ENCODE peak calls at places on chromosomes 2 and 18, in nine cellular contexts. G, T, V, X, Y, K, Q, J and O are unnamed samples.

GRCh38 chr2:233789554-233789953 is 11.4 kb downstream of the MROH2A start:
- DNase-seq in G (no peak), T (no peak), V (no peak), X (no peak), Y (peak), K (no peak), Q (no peak), J (no peak), O (no peak)

GRCh38 chr2:160429248-160430000 is 64.2 kb downstream of the RBMS1 start:
- DNase-seq in G (peak), T (no peak), V (no peak), X (peak), Y (no peak), K (peak), Q (no peak), J (no peak), O (no peak)

GRCh38 chr2:231666171-231667095 is 41.9 kb upstream of the PTMA start:
- DNase-seq in G (peak), T (peak), V (peak), X (peak), Y (peak), K (peak), Q (peak), J (no peak), O (peak)

GRCh38 chr2:101846973-101847372 is 144.8 kb upstream of the IL1R2 start:
- DNase-seq in G (no peak), T (no peak), V (no peak), X (no peak), Y (no peak), K (no peak), Q (no peak), J (no peak), O (no peak)

GRCh38 chr2:109270758-109271305 is 141.8 kb downstream of the SH3RF3 start:
- DNase-seq in G (no peak), T (no peak), V (no peak), X (no peak), Y (no peak), K (no peak), Q (peak), J (no peak), O (no peak)

GRCh38 chr18:68916734-68917133 is 118.9 kb downstream of the CCDC102B start:
- DNase-seq in G (no peak), T (no peak), V (no peak), X (no peak), Y (no peak), K (peak), Q (no peak), J (no peak), O (no peak)

GRCh38 chr2:56380861-56381260 is 197.1 kb downstream of the CCDC85A start:
- DNase-seq in G (no peak), T (no peak), V (no peak), X (no peak), Y (no peak), K (no peak), Q (no peak), J (no peak), O (no peak)

GRCh38 chr18:13608791-13609552 is 117.4 kb downstream of the FAM210A start:
- DNase-seq in G (no peak), T (no peak), V (no peak), X (no peak), Y (no peak), K (no peak), Q (peak), J (no peak), O (no peak)

GRCh38 chr2:236352761-236353593 is 88.8 kb upstream of the ASB18 start:
- DNase-seq in G (peak), T (no peak), V (no peak), X (no peak), Y (no peak), K (no peak), Q (no peak), J (no peak), O (no peak)

GRCh38 chr18:76169733-76170132 is 325.3 kb downstream of the ZNF516 start:
- DNase-seq in G (peak), T (no peak), V (no peak), X (no peak), Y (no peak), K (no peak), Q (no peak), J (no peak), O (no peak)

GRCh38 chr18:49717617-49718016 is 95.7 kb downstream of the ACAA2 start:
- DNase-seq in G (no peak), T (no peak), V (no peak), X (no peak), Y (no peak), K (no peak), Q (no peak), J (no peak), O (no peak)

GRCh38 chr2:81266106-81266505 is 961.6 kb upstream of the LRRTM1 start:
- DNase-seq in G (peak), T (no peak), V (no peak), X (no peak), Y (peak), K (peak), Q (no peak), J (no peak), O (no peak)

GRCh38 chr2:102968375-102968774 is 206.5 kb downstream of the TMEM182 start:
- DNase-seq in G (no peak), T (no peak), V (no peak), X (no peak), Y (no peak), K (no peak), Q (no peak), J (no peak), O (no peak)

GRCh38 chr2:157055660-157056199 is 201.8 kb upstream of the GALNT5 start:
- DNase-seq in G (peak), T (no peak), V (no peak), X (no peak), Y (no peak), K (peak), Q (no peak), J (no peak), O (no peak)

GRCh38 chr18:8701546-8702118 is 3.7 kb upstream of the MTCL1 start:
- DNase-seq in G (no peak), T (no peak), V (no peak), X (no peak), Y (no peak), K (peak), Q (peak), J (no peak), O (peak)

GRCh38 chr2:177234267-177234666 is 21.7 kb downstream of the HNRNPA3 start:
- DNase-seq in G (no peak), T (no peak), V (no peak), X (no peak), Y (no peak), K (no peak), Q (no peak), J (no peak), O (no peak)

GRCh38 chr2:164495491-164496223 is 125.6 kb downstream of the GRB14 start:
- DNase-seq in G (peak), T (no peak), V (no peak), X (no peak), Y (no peak), K (peak), Q (no peak), J (no peak), O (no peak)

GRCh38 chr2:215277942-215278341 is 33.9 kb upstream of the ATIC start:
- DNase-seq in G (peak), T (no peak), V (no peak), X (no peak), Y (no peak), K (no peak), Q (peak), J (no peak), O (no peak)

GRCh38 chr2:10864888-10865551 is 46.7 kb upstream of the KCNF1 start:
- DNase-seq in G (no peak), T (no peak), V (peak), X (no peak), Y (no peak), K (no peak), Q (no peak), J (peak), O (no peak)

DNA sequence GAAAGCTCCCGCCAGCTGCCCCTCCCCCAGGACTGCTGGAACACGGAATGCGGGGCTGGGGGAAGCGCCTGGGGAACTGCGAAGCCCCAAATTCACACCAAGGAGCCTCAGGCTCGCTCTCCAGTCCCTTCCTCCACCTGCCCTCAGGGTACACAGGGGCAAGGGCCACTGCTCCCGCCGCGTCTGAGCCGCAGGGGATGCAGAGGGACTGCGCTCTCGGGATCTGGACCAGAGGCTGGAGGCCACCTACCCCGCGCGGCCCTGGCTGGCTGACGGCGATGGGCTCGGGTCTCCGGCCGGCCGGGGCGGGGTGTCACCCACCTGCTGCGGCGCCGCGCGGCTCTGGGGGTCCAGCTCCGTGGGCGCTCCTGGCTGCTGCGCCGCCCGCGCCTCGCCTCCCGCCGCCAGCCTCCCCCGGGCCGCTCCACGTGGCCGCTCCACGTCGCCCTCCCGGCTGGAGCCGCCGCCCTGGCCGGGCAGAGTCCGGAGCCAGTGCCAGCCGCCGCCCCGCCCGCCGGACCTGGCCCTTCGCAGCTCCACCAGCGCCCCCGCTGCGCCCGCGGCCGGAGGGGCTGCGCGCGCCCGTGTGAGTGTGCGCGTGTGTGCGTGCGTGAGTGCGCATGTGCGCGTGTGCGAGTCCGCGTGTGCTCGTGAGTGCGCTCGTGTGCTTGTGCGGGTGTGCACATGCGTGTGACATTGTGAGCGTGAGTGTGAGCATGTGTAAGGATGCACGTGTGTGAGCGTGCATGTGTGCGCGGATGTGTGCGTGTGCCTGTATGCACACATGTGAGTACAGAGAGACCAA is at the start of gene CGREF1:
- DNase-seq in G (no peak), T (no peak), V (no peak), X (peak), Y (peak), K (no peak), Q (no peak), J (peak), O (no peak)
- TF ChIP-seq POLR2AphosphoS5 in G (no peak), T (no peak), V (no peak), X (peak), Y (no peak), K (no peak), Q (no peak), J (no peak), O (no peak)

GRCh38 chr2:43461461-43462073 is 134.3 kb downstream of the THADA start:
- DNase-seq in G (no peak), T (no peak), V (peak), X (no peak), Y (no peak), K (no peak), Q (no peak), J (peak), O (no peak)
- TF ChIP-seq POLR2AphosphoS5 in G (no peak), T (no peak), V (no peak), X (no peak), Y (no peak), K (no peak), Q (no peak), J (no peak), O (no peak)

DNA sequence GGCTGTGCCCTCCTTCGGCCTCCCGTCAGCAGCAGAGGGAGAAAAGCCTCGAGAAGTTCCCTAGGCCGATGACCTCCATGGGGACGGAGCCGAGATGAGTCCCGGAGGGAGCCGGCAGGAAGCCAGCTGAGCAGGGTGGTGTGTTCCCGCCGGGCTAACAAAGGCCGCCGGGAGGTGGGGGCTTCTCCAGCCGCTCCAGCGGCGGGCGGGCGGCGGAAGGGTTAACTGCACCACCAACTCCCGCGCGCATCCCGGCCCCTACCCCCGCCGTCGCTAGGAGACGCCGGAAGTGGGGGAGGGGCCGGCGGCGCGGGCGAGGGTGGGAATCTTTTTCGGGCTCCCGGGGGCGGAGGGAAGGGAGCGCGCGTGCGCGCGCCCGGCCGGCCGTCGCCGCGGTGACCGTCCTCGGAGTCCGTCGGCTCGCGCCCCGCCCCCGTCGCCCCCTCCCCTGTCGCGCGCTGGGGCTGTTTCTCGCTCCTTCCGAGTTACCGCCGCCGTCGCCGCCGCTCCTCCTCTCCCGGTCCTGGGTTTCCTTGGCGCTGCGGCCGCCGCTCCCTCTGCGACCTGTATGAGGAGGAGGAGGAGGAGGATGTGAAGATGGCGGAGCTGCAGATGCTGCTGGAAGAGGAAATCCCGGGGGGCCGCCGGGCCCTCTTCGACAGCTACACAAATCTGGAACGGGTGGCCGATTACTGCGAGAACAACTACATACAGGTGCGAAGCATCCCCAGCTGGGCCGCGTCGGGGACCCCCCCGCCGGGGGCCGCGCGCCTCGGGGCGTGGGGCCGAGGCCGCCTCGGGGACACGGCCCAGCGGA is at the start of gene ABI2:
- DNase-seq in G (peak), T (peak), V (peak), X (peak), Y (peak), K (peak), Q (peak), J (peak), O (peak)
- TF ChIP-seq POLR2AphosphoS5 in G (no peak), T (no peak), V (peak), X (no peak), Y (peak), K (peak), Q (peak), J (no peak), O (peak)

DNA sequence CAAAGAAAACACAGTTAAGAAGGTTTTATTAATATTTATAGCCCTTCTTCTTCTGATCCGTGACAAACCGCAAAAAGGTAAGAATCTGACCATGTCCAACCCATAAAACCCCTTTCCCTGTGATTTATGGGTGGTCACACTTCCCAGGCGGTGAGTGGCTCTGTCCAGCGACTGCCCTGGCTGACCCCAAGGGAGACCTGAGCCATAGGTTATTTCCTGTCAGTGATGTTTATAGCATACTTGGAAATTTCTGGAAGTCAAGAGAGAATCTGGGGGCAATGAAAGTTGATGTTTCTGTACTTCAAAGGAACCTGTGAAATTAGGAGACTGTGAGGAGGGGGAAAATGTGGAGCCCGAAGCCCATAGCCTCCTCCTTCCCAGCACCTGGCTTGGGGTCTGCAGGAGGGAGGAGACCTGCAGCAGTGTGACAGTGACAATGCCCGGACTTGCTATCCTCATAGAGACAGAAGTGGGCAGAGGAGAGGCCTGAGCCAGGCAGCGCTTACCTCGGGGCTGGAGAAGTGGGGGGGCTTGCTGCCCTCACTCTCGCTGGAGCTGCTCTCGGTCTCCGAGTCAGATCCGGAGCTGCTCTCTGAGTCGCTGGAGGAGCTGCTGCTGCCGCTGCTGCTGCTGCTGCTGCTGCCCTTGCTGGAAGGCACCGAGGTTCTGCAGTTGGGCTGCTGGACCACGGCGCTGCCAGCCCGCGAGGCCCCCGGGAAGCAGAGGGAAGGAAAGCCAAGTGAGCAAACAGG is 111.3 kb upstream of the REV1 start:
- DNase-seq in G (no peak), T (no peak), V (no peak), X (no peak), Y (peak), K (no peak), Q (no peak), J (no peak), O (no peak)
- TF ChIP-seq POLR2AphosphoS5 in G (no peak), T (no peak), V (no peak), X (no peak), Y (no peak), K (no peak), Q (no peak), J (no peak), O (no peak)

DNA sequence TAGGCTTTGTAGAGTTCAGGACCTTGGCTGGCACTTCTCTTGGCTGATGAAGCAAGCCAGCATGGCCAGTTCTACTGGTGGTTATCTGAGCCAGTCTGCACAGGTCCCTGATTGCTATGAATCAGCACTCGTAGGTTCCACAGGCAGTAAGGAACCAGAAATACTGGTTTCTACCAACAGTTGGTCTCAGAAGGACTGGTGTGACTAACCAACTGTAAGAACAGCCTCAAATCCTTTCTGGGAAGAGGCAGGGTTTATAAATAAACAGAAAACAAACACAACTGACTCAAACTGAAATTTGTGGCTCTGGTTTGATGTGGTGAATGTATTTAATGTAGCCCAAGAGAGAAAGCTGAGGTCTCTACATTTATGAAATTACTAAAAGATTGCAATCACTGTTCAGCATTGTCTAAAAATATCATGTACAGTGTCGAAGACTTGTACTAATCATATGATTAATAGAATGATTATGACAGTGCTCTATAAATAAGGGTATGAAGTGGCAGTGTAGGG is 44.1 kb upstream of the RAPH1 start:
- DNase-seq in G (no peak), T (peak), V (no peak), X (no peak), Y (no peak), K (no peak), Q (peak), J (peak), O (no peak)
- TF ChIP-seq POLR2AphosphoS5 in G (no peak), T (peak), V (no peak), X (no peak), Y (no peak), K (no peak), Q (peak), J (no peak), O (no peak)

GRCh38 chr2:119481501-119482455 is 42.5 kb downstream of the SCTR start:
- DNase-seq in G (no peak), T (no peak), V (no peak), X (no peak), Y (peak), K (no peak), Q (peak), J (no peak), O (no peak)

GRCh38 chr2:119482481-119483394 is 41.5 kb downstream of the SCTR start:
- DNase-seq in G (no peak), T (no peak), V (no peak), X (peak), Y (peak), K (no peak), Q (no peak), J (no peak), O (no peak)

GRCh38 chr2:119484834-119485233 is 39.4 kb downstream of the SCTR start:
- DNase-seq in G (no peak), T (no peak), V (no peak), X (no peak), Y (peak), K (no peak), Q (no peak), J (no peak), O (no peak)

GRCh38 chr2:119483896-119484718 is 40.2 kb downstream of the SCTR start:
- DNase-seq in G (no peak), T (no peak), V (no peak), X (no peak), Y (peak), K (no peak), Q (no peak), J (no peak), O (no peak)

GRCh38 chr2:119483395-119483753 is 40.9 kb downstream of the SCTR start:
- DNase-seq in G (no peak), T (no peak), V (no peak), X (no peak), Y (no peak), K (no peak), Q (no peak), J (no peak), O (no peak)
- TF ChIP-seq POLR2AphosphoS5 in G (no peak), T (no peak), V (no peak), X (no peak), Y (no peak), K (no peak), Q (no peak), J (no peak), O (no peak)